ENCODE peak calls at places on chromosomes 11 and 22, in six cellular contexts. V is mammary epithelial cell, X is neural progenitor cell, T is HCT116, J is tibial artery, W is ovary. K is an unnamed sample.

GRCh38 chr11:17764446-17765218 is 30.1 kb downstream of the KCNC1 start:
- DNase-seq in V (no peak), X (peak; percentile 93), T (no peak), J (no peak), W (no peak), K (no peak)

GRCh38 chr11:16468735-16469446 is 112.5 kb upstream of the SOX6 start:
- DNase-seq in V (no peak), X (no peak), T (no peak), J (no peak), W (no peak), K (no peak)

GRCh38 chr11:69877235-69877634 is 58.0 kb upstream of the FGF3 start:
- DNase-seq in V (no peak), X (no peak), T (no peak), J (peak; percentile 39), W (peak; percentile 1), K (no peak)

GRCh38 chr22:37459211-37459610 is 27.0 kb downstream of the MFNG start:
- DNase-seq in V (no peak), X (no peak), T (no peak), J (no peak), W (no peak), K (no peak)

GRCh38 chr11:8092587-8093424 is 11.8 kb downstream of the TUB start:
- DNase-seq in V (peak; percentile 48), X (peak; percentile 77), T (peak; percentile 56), J (peak; percentile 70), W (no peak), K (peak; percentile 82)

GRCh38 chr11:114259551-114259983 is 36.6 kb upstream of the NNMT start:
- DNase-seq in V (no peak), X (no peak), T (no peak), J (no peak), W (no peak), K (no peak)

GRCh38 chr11:83436855-83437254 is 150.7 kb upstream of the CCDC90B start:
- DNase-seq in V (no peak), X (no peak), T (no peak), J (no peak), W (no peak), K (no peak)

GRCh38 chr22:27641049-27641790 is 160.3 kb downstream of the MN1 start:
- DNase-seq in V (peak; percentile 75), X (no peak), T (no peak), J (no peak), W (no peak), K (peak; percentile 25)

GRCh38 chr11:134069996-134070845 is 1.3 kb downstream of the JAM3 start:
- DNase-seq in V (no peak), X (peak; percentile 34), T (no peak), J (no peak), W (no peak), K (no peak)

GRCh38 chr11:40129276-40129675 is 1330.2 kb downstream of the LRRC4C start:
- DNase-seq in V (no peak), X (peak; percentile 40), T (no peak), J (no peak), W (no peak), K (peak; percentile 5)

GRCh38 chr11:46200537-46201281 is 76.8 kb upstream of the CREB3L1 start:
- DNase-seq in V (peak; percentile 22), X (no peak), T (no peak), J (no peak), W (no peak), K (no peak)

GRCh38 chr22:37626556-37627075 is 12.9 kb upstream of the SH3BP1 start:
- DNase-seq in V (no peak), X (no peak), T (no peak), J (no peak), W (no peak), K (no peak)

GRCh38 chr11:33376331-33377099 is 119.3 kb downstream of the HIPK3 start:
- DNase-seq in V (peak; percentile 33), X (peak; percentile 66), T (no peak), J (no peak), W (no peak), K (no peak)

GRCh38 chr11:8252946-8253345 is 10.7 kb downstream of the LMO1 start:
- DNase-seq in V (no peak), X (no peak), T (no peak), J (peak; percentile 32), W (no peak), K (no peak)

GRCh38 chr22:43174941-43175531 is 11.9 kb downstream of the TTLL12 start:
- DNase-seq in V (peak; percentile 58), X (no peak), T (no peak), J (no peak), W (no peak), K (no peak)

GRCh38 chr11:1872267-1872985 is 19.3 kb downstream of the PRR33 start:
- DNase-seq in V (no peak), X (no peak), T (no peak), J (no peak), W (no peak), K (no peak)

GRCh38 chr22:26330971-26331625 is 98.0 kb upstream of the ASPHD2 start:
- DNase-seq in V (peak; percentile 57), X (peak; percentile 76), T (peak; percentile 63), J (no peak), W (no peak), K (peak; percentile 62)

GRCh38 chr22:43004362-43005035 is 10.4 kb downstream of the PACSIN2 start:
- DNase-seq in V (no peak), X (no peak), T (no peak), J (no peak), W (no peak), K (no peak)

GRCh38 chr11:63999349-64000025 is 13.2 kb downstream of the OTUB1 start:
- DNase-seq in V (peak; percentile 89), X (peak; percentile 87), T (no peak), J (peak; percentile 77), W (peak; percentile 69), K (peak; percentile 61)

GRCh38 chr11:16853266-16853665 is 114.8 kb downstream of the C11orf58 start:
- DNase-seq in V (no peak), X (no peak), T (no peak), J (no peak), W (no peak), K (no peak)

GRCh38 chr11:12052676-12053605 is 44.5 kb upstream of the DKK3 start:
- DNase-seq in V (peak; percentile 66), X (no peak), T (no peak), J (no peak), W (no peak), K (no peak)

GRCh38 chr22:39635719-39636118 is 65.2 kb downstream of the CACNA1I start:
- DNase-seq in V (no peak), X (peak; percentile 29), T (no peak), J (no peak), W (no peak), K (peak; percentile 14)

GRCh38 chr11:91823252-91823830 is 401.3 kb upstream of the FAT3 start:
- DNase-seq in V (no peak), X (no peak), T (no peak), J (no peak), W (no peak), K (no peak)

GRCh38 chr11:12723410-12724297 is 49.4 kb downstream of the TEAD1 start:
- DNase-seq in V (peak; percentile 88), X (no peak), T (peak; percentile 79), J (no peak), W (no peak), K (peak; percentile 67)

GRCh38 chr11:44865866-44866272 is 84.8 kb downstream of the TP53I11 start:
- DNase-seq in V (no peak), X (peak; percentile 59), T (no peak), J (no peak), W (no peak), K (no peak)

GRCh38 chr11:46134540-46134939 is 13.3 kb upstream of the PHF21A start:
- DNase-seq in V (no peak), X (peak; percentile 46), T (no peak), J (no peak), W (no peak), K (no peak)

DNA sequence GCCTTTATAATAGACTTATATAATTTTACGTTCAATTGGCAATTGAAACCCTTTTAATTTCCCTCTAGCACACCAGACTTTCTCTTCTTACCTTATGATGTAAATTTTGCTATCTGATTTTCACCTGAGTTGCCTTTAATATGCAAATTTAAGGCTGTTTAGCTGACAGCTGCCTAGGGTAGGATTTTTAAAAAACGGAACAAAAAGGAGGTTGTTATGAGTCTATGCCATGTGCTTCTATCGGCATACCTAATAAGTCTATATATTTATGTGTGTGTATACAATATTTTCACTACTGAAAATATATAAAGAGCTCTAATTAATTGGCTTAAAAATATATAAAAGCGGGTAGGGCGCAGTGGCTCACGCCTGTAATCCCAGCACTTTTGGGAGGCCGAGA is 11.8 kb upstream of the SELENOH start:
- DNase-seq in V (no peak), X (no peak), T (no peak), J (no peak), W (no peak), K (no peak)
- H3K4me3 ChIP-seq in V (no peak overlapping the region), X (no peak overlapping the region), T (no peak overlapping the region), J (no peak overlapping the region), W (no peak overlapping the region), K (no peak overlapping the region)

DNA sequence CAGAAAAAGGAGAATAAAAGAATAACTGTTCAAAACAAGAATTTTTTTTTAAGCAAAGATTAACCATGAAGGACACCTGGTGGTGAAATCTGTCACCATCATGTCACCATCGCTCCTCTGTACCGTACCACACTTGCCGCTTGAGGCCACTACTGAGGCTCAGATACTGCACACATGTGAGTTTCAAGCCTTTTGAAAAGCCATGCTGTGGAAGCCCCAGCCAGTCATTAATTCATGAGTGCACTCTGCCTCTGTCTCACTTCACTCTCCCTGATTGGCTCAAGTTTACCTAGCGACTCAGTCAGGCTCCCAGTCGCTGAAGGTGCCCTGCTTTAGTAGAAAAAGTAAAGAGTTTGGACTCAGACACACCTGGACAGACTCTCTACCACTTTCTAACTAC is 6.6 kb upstream of the MS4A12 start:
- DNase-seq in V (no peak), X (peak; percentile 70), T (peak; percentile 79), J (no peak), W (no peak), K (no peak)
- TF ChIP-seq CTCF in V (no peak), X (peak; percentile 68), T (peak; percentile 90), J (no peak), W (no peak), K (no peak)

DNA sequence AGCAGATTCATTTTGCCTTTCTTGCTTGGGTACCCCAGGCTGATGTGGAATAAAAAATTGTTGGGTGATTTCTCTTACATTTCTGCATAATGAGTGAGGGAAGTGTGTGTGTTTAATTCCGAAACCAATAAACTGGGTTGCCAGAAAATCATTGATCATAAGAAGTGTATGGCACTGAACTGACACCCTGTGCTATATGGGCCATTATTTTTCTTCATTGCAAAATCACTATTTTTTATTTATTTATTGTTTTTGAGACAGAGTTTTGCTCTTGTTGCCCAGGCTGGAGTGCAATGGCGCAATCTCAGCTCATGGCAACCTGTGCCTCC is 14.6 kb upstream of the HIKESHI start:
- DNase-seq in V (no peak), X (no peak), T (no peak), J (no peak), W (no peak), K (no peak)
- H3K4me3 ChIP-seq in V (no peak overlapping the region), X (no peak overlapping the region), T (no peak overlapping the region), J (no peak overlapping the region), W (no peak overlapping the region), K (no peak overlapping the region)

DNA sequence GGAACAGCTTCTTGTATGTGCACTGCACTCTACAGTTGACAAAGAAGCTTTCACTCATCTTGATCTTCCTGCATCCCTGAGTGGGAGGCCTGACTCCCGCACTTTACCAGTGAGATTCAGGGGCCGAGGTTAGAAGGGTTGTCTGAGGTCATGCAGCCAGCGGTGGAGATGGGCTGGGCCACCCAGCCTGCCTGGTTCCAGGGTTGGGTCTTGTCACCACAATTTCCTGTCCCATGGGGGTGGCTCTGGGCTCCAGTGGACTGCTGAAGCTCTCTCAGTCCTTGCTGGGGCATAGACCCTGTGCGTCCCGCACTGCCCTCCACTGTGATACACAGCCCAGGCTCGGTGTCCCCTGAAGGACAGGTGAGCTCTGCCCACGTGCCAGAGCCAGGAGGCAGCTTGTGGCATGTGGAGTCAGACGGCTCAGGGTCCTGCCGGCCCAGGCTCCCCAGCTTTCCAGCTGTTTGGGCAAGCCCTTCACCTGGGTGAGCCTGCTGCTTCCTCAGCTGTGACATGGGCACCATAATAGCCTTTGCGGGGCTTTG is 6.9 kb upstream of the MYO7A start:
- DNase-seq in V (no peak), X (no peak), T (no peak), J (no peak), W (no peak), K (no peak)
- TF ChIP-seq CTCF in V (no peak), X (no peak), T (no peak), J (no peak), W (no peak), K (no peak)